ENCODE peak calls at places on chromosomes 2 and 18, in six cellular contexts. R, N, S, H, T and M are unnamed samples.

GRCh38 chr2:2620604-2621003 is 289.5 kb upstream of the MYT1L start:
- DNase-seq in R (no peak), N (no peak), S (no peak), H (no peak), T (no peak), M (no peak)

GRCh38 chr2:117984208-117984607 is 29.7 kb downstream of the CCDC93 start:
- DNase-seq in R (no peak), N (no peak), S (no peak), H (no peak), T (no peak), M (no peak)

GRCh38 chr2:236782938-236783337 is 213.3 kb downstream of the ACKR3 start:
- DNase-seq in R (no peak), N (no peak), S (no peak), H (no peak), T (peak; percentile 31), M (no peak)

GRCh38 chr2:45067859-45068642 is 58.8 kb upstream of the SIX2 start:
- DNase-seq in R (no peak), N (no peak), S (no peak), H (no peak), T (no peak), M (no peak)

GRCh38 chr2:159226059-159226461 is 60.4 kb downstream of the WDSUB1 start:
- DNase-seq in R (peak; percentile 16), N (peak; percentile 69), S (no peak), H (no peak), T (peak; percentile 35), M (no peak)

GRCh38 chr2:239826376-239826775 is 198.8 kb downstream of the NDUFA10 start:
- DNase-seq in R (no peak), N (no peak), S (no peak), H (no peak), T (no peak), M (no peak)

GRCh38 chr2:232533944-232534710 is 5.4 kb upstream of the CHRNG start:
- DNase-seq in R (no peak), N (no peak), S (no peak), H (no peak), T (no peak), M (no peak)

GRCh38 chr2:120486946-120487345 is 141.0 kb downstream of the INHBB start:
- DNase-seq in R (no peak), N (no peak), S (no peak), H (no peak), T (no peak), M (no peak)

GRCh38 chr2:7685342-7686015 is 768.3 kb downstream of the RNF144A start:
- DNase-seq in R (no peak), N (peak; percentile 69), S (no peak), H (no peak), T (peak; percentile 35), M (no peak)

GRCh38 chr2:180125245-180125962 is 118.3 kb upstream of the CWC22 start:
- DNase-seq in R (peak; percentile 14), N (peak; percentile 97), S (no peak), H (no peak), T (peak; percentile 87), M (peak; percentile 74)

GRCh38 chr2:139160838-139161237 is 380.6 kb upstream of the NXPH2 start:
- DNase-seq in R (no peak), N (no peak), S (no peak), H (no peak), T (no peak), M (no peak)

GRCh38 chr2:154439156-154439555 is 259.3 kb upstream of the KCNJ3 start:
- DNase-seq in R (no peak), N (no peak), S (no peak), H (no peak), T (no peak), M (no peak)

GRCh38 chr2:96359866-96360265 is 24.3 kb downstream of the NCAPH start:
- DNase-seq in R (no peak), N (no peak), S (peak; percentile 16), H (no peak), T (no peak), M (no peak)

GRCh38 chr2:241443486-241444223 is 64.7 kb downstream of the STK25 start:
- DNase-seq in R (peak; percentile 93), N (peak; percentile 86), S (peak; percentile 73), H (no peak), T (no peak), M (no peak)

GRCh38 chr18:47929681-47930085 is 776 bp downstream of the SMAD2 start:
- DNase-seq in R (peak; percentile 2), N (no peak), S (peak; percentile 9), H (no peak), T (no peak), M (no peak)

GRCh38 chr2:905091-905832 is 45.4 kb upstream of the SNTG2 start:
- DNase-seq in R (no peak), N (no peak), S (no peak), H (no peak), T (no peak), M (no peak)